ENCODE peak calls at places on chromosome 3, in four cellular contexts. N is neuronal stem cell, O is ELF-1, M is HCEC 1CT. S is an unnamed sample.

GRCh38 chr3:49198611-49199230 is 27.3 kb downstream of the KLHDC8B start:
- DNase-seq in N (no peak), O (no peak), M (no peak), S (no peak)

GRCh38 chr3:11238057-11238456 is 34.1 kb upstream of the ATG7 start:
- DNase-seq in N (no peak), O (no peak), M (peak; percentile 94), S (no peak)

GRCh38 chr3:64656544-64656943 is 31.3 kb downstream of the ADAMTS9 start:
- DNase-seq in N (no peak), O (no peak), M (no peak), S (no peak)

GRCh38 chr3:122301063-122301462 is 24.0 kb upstream of the CSTA start:
- DNase-seq in N (no peak), O (no peak), M (no peak), S (no peak)

GRCh38 chr3:12662593-12663310 is 1.2 kb downstream of the RAF1 start:
- DNase-seq in N (no peak), O (peak; percentile 68), M (peak; percentile 76), S (no peak)

GRCh38 chr3:93973160-93974126 is at the start of gene PROS1:
- DNase-seq in N (peak; percentile 56), O (peak; percentile 94), M (peak; percentile 81), S (peak; percentile 40)

GRCh38 chr3:116734243-116734642 is 24.7 kb downstream of the TUSC7 start:
- DNase-seq in N (no peak), O (no peak), M (no peak), S (no peak)

GRCh38 chr3:101635954-101636798 is 40.8 kb downstream of the ZBTB11 start:
- DNase-seq in N (peak; percentile 27), O (peak; percentile 79), M (peak; percentile 15), S (peak; percentile 38)

GRCh38 chr3:186988806-186989205 is 58.5 kb downstream of the ST6GAL1 start:
- DNase-seq in N (no peak), O (no peak), M (no peak), S (no peak)

S was measured in 8988T.